ENCODE peak calls at places on chromosomes 2 and 18, in four cellular contexts. One of them, this sample, is unnamed.

GRCh38 chr2:79619442-79619841 is 106.6 kb downstream of the CTNNA2 start:
- DNase-seq in sigmoid colon: no peak
- DNase-seq in A549: no peak
- DNase-seq in endothelial cell: no peak
- DNase-seq in this sample: no peak

GRCh38 chr2:198880986-198881385 is 576.8 kb downstream of the SATB2 start:
- DNase-seq in sigmoid colon: no peak
- DNase-seq in A549: no peak
- DNase-seq in endothelial cell: no peak
- DNase-seq in this sample: no peak

GRCh38 chr2:11809586-11810236 is 63.3 kb downstream of the LPIN1 start:
- DNase-seq in sigmoid colon: no peak
- DNase-seq in A549: no peak
- DNase-seq in endothelial cell: no peak
- DNase-seq in this sample: no peak

GRCh38 chr2:45302011-45302325 is 292.7 kb upstream of the SIX2 start:
- DNase-seq in sigmoid colon: no peak
- DNase-seq in A549: no peak
- DNase-seq in endothelial cell: no peak
- DNase-seq in this sample: no peak

GRCh38 chr2:46326231-46326980 is 29.2 kb downstream of the EPAS1 start:
- DNase-seq in sigmoid colon: no peak
- DNase-seq in A549: no peak
- DNase-seq in endothelial cell: no peak
- DNase-seq in this sample: no peak

GRCh38 chr2:195480121-195480520 is 176.9 kb upstream of the SLC39A10 start:
- DNase-seq in sigmoid colon: no peak
- DNase-seq in A549: no peak
- DNase-seq in endothelial cell: no peak
- DNase-seq in this sample: no peak

GRCh38 chr2:208718828-208719227 is 312.2 kb downstream of the PTH2R start:
- DNase-seq in sigmoid colon: no peak
- DNase-seq in A549: no peak
- DNase-seq in endothelial cell: no peak
- DNase-seq in this sample: no peak

GRCh38 chr2:152228215-152228614 is 52.7 kb upstream of the STAM2 start:
- DNase-seq in sigmoid colon: no peak
- DNase-seq in A549: no peak
- DNase-seq in endothelial cell: no peak
- DNase-seq in this sample: no peak

GRCh38 chr2:12352891-12353290 is 363.8 kb upstream of the TRIB2 start:
- DNase-seq in sigmoid colon: no peak
- DNase-seq in A549: no peak
- DNase-seq in endothelial cell: no peak
- DNase-seq in this sample: no peak

GRCh38 chr2:31967790-31968189 is 43.0 kb downstream of the MEMO1 start:
- DNase-seq in sigmoid colon: no peak
- DNase-seq in A549: no peak
- DNase-seq in endothelial cell: no peak
- DNase-seq in this sample: no peak

GRCh38 chr2:229387815-229388214 is 116.7 kb upstream of the PID1 start:
- DNase-seq in sigmoid colon: no peak
- DNase-seq in A549: no peak
- DNase-seq in endothelial cell: no peak
- DNase-seq in this sample: no peak

GRCh38 chr2:25202290-25202689 is 33.9 kb upstream of the POMC start:
- DNase-seq in sigmoid colon: no peak
- DNase-seq in A549: no peak
- DNase-seq in endothelial cell: no peak
- DNase-seq in this sample: no peak

GRCh38 chr2:233234264-233234663 is 17.2 kb upstream of the ATG16L1 start:
- DNase-seq in sigmoid colon: no peak
- DNase-seq in A549: no peak
- DNase-seq in endothelial cell: no peak
- DNase-seq in this sample: no peak

GRCh38 chr2:168300460-168300859 is 53.1 kb upstream of the STK39 start:
- DNase-seq in sigmoid colon: no peak
- DNase-seq in A549: no peak
- DNase-seq in endothelial cell: no peak
- DNase-seq in this sample: no peak

GRCh38 chr2:18435425-18436037 is 124.9 kb downstream of the RDH14 start:
- DNase-seq in sigmoid colon: no peak
- DNase-seq in A549: peak
- DNase-seq in endothelial cell: peak
- DNase-seq in this sample: peak

GRCh38 chr2:168231609-168232241 is 15.7 kb downstream of the STK39 start:
- DNase-seq in sigmoid colon: peak
- DNase-seq in A549: no peak
- DNase-seq in endothelial cell: no peak
- DNase-seq in this sample: no peak

GRCh38 chr18:52907942-52908341 is 567.9 kb downstream of the DCC start:
- DNase-seq in sigmoid colon: no peak
- DNase-seq in A549: no peak
- DNase-seq in endothelial cell: no peak
- DNase-seq in this sample: no peak

GRCh38 chr18:52907522-52907921 is 567.5 kb downstream of the DCC start:
- DNase-seq in sigmoid colon: no peak
- DNase-seq in A549: no peak
- DNase-seq in endothelial cell: no peak
- DNase-seq in this sample: no peak

GRCh38 chr18:52902188-52902587 is 562.2 kb downstream of the DCC start:
- DNase-seq in sigmoid colon: no peak
- DNase-seq in A549: no peak
- DNase-seq in endothelial cell: no peak
- DNase-seq in this sample: no peak

GRCh38 chr18:52903858-52904257 is 563.9 kb downstream of the DCC start:
- DNase-seq in sigmoid colon: no peak
- DNase-seq in A549: peak
- DNase-seq in endothelial cell: peak
- DNase-seq in this sample: peak
- TF ChIP-seq CTCF in sigmoid colon: peak
- TF ChIP-seq CTCF in A549: peak
- TF ChIP-seq CTCF in endothelial cell: peak
- TF ChIP-seq CTCF in this sample: peak

DNA sequence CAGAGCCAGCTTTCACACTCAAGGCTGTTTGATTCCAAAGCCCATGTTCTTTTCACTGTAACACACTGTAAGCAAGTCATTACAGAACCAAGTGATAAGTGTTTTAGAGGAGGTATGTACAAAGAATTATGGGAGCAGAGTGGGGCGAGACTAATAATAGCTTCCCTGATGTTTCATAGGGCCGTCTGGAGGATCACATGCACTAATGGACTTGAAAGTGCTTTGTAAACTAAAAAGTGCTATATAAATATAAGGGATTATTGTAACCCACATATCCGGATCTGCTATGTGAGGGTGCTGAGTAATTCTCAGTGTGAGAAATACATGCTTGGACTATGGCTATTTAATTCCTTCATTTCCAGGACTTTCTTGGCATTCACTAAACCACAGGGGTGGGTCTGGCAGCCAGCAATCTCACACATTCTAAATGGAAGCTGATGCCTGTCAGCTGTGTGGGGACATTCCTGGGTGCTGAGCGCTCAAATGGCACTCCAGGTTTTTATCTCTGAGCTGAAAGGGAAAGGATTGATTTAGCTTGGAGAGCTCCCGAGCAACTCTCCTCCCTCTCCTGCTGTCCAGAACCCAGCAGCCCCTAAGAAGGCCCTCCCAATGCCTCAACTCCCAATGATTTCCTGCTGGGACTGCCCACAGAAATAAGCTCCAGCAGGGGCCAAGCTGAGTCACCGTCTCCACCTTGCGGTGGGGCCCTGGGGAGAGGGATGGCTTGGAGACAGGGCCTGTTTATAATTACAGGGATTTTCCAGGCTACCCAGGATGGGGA is 222.8 kb downstream of the SOX11 start:
- DNase-seq in sigmoid colon: no peak
- DNase-seq in A549: no peak
- DNase-seq in endothelial cell: peak
- DNase-seq in this sample: peak
- TF ChIP-seq CTCF in sigmoid colon: no peak
- TF ChIP-seq CTCF in A549: no peak
- TF ChIP-seq CTCF in endothelial cell: no peak
- TF ChIP-seq CTCF in this sample: no peak

GRCh38 chr2:200453853-200454524 is 55.9 kb downstream of the KCTD18 start:
- DNase-seq in sigmoid colon: no peak
- DNase-seq in A549: no peak
- DNase-seq in endothelial cell: no peak
- DNase-seq in this sample: no peak
- TF ChIP-seq CTCF in sigmoid colon: no peak
- TF ChIP-seq CTCF in A549: no peak
- TF ChIP-seq CTCF in endothelial cell: no peak
- TF ChIP-seq CTCF in this sample: no peak

DNA sequence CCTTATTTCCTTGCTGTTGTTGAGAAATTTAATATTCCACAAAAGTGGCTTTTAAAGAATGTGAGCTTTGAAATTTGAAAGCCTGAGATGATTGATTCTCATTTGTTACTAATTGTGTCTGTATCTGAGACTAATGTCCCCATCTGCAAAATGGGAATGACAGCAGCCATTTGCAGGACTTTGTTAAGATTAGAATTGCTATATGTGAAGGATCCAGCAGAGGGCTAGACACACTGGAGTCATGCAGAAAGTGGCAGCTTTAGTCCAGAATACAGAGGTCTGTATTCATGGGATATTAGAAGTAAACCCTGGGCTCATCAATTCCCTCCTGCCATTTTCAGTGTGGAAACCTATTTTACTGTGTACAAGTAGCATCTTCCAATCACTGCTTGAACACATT is 296.5 kb upstream of the GYPC start:
- DNase-seq in sigmoid colon: no peak
- DNase-seq in A549: peak
- DNase-seq in endothelial cell: no peak
- DNase-seq in this sample: no peak
- TF ChIP-seq CTCF in sigmoid colon: no peak
- TF ChIP-seq CTCF in A549: no peak
- TF ChIP-seq CTCF in endothelial cell: peak
- TF ChIP-seq CTCF in this sample: no peak

GRCh38 chr2:230410861-230411464 is 5.0 kb upstream of the SP100 start:
- DNase-seq in sigmoid colon: no peak
- DNase-seq in A549: no peak
- DNase-seq in endothelial cell: no peak
- DNase-seq in this sample: no peak

GRCh38 chr2:230412846-230413245 is 3.2 kb upstream of the SP100 start:
- DNase-seq in sigmoid colon: no peak
- DNase-seq in A549: no peak
- DNase-seq in endothelial cell: no peak
- DNase-seq in this sample: no peak

GRCh38 chr2:230410263-230410662 is 5.7 kb upstream of the SP100 start:
- DNase-seq in sigmoid colon: no peak
- DNase-seq in A549: no peak
- DNase-seq in endothelial cell: no peak
- DNase-seq in this sample: no peak

GRCh38 chr2:230412369-230412706 is 3.7 kb upstream of the SP100 start:
- DNase-seq in sigmoid colon: no peak
- DNase-seq in A549: no peak
- DNase-seq in endothelial cell: no peak
- DNase-seq in this sample: no peak

DNA sequence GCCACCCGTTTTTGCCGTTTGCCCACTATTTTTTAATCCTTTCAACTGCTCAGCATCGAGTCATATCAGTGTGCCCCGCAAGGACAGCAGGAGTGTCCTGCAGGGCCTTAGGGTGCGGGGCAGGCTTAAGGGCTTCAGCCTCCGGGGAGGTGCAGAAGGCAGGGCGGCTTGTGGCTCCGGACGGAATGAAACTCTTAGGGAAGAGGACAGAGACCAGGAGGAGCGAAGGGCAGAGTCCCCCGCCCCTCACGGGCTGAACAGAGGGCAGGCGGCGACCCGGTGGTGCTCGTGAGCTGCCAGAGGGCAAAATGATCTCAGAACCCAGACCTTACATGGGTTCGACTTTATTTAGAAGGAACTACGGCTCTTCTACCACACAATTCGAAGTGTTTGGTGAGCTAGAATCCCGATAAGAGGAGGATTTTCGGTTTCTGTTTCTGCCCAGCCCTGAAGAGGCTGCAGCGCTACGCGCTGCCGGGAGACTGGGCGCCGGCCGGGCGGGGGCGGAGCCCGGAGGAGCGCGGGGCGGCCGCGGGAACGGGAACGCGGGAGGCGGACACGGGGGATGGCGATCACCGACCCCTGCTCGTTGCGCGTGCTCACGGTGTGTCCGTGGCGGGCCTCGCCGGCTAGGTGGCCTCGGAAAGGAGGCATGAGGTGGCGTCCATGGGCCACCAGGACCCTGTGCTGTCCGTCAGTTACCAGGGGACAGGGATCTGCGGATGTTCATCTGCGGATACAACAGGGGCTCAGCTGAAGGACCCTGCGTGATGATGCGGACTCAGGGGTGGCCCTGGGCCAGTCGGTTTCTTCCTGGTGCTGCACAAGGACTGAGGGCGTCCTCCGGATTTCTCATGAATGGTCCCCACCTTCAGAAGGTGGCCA is 4.3 kb upstream of the SP100 start:
- DNase-seq in sigmoid colon: peak
- DNase-seq in A549: peak
- DNase-seq in endothelial cell: peak
- DNase-seq in this sample: peak
- TF ChIP-seq CTCF in sigmoid colon: no peak
- TF ChIP-seq CTCF in A549: no peak
- TF ChIP-seq CTCF in endothelial cell: no peak
- TF ChIP-seq CTCF in this sample: no peak

GRCh38 chr2:126792993-126793392 is 105.7 kb upstream of the TEX51 start:
- DNase-seq in sigmoid colon: peak
- DNase-seq in A549: no peak
- DNase-seq in endothelial cell: no peak
- DNase-seq in this sample: no peak
- TF ChIP-seq CTCF in sigmoid colon: no peak
- TF ChIP-seq CTCF in A549: no peak
- TF ChIP-seq CTCF in endothelial cell: no peak
- TF ChIP-seq CTCF in this sample: no peak

DNA sequence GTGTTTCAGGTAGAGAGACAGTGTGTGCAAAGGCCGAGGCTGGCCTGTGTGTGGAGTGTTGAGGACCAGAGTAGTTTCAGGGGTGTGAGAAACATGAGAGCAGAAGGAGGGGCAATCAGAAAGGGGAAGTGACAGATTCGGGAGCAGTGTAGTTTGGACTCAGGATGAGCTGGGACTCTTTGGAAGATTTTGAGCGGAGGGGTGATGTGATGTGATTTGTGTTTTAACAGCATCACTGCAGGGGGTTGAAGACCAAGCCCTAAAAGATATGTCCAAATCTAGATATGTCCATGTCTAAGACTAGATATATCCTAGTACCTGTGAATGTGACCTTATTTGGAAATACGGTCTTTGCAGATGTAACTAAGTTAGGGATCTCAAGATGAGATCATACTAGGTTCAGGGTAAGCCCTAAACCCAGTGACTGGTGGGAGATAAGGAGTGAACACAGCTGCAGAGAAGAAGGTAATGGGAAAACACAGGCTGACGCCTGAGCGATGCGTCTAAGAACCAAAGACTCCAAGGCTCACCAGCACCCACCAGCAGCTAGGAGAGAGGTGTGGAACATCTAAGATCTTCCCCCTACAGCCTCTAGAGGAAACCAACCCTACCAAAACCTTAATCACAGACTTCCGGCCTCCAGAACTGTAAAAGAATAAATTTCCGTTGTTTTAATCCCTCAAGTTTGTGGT is 38.5 kb upstream of the MYO3B start:
- DNase-seq in sigmoid colon: no peak
- DNase-seq in A549: no peak
- DNase-seq in endothelial cell: no peak
- DNase-seq in this sample: no peak
- TF ChIP-seq CTCF in sigmoid colon: no peak
- TF ChIP-seq CTCF in A549: no peak
- TF ChIP-seq CTCF in endothelial cell: no peak
- TF ChIP-seq CTCF in this sample: no peak

GRCh38 chr2:71154798-71155197 is 24.4 kb downstream of the MPHOSPH10 start:
- DNase-seq in sigmoid colon: no peak
- DNase-seq in A549: peak
- DNase-seq in endothelial cell: no peak
- DNase-seq in this sample: no peak
- TF ChIP-seq CTCF in sigmoid colon: no peak
- TF ChIP-seq CTCF in A549: no peak
- TF ChIP-seq CTCF in endothelial cell: no peak
- TF ChIP-seq CTCF in this sample: no peak